ENCODE peak calls at places on chromosomes 7 and 10, in five cellular contexts. One of them, this sample, is unnamed.

GRCh38 chr7:68038621-68039314 is 1042.1 kb downstream of the TYW1 start:
- DNase-seq in upper lobe of right lung: no peak
- DNase-seq in NCI-H2081: no peak
- DNase-seq in endothelial cell: no peak
- DNase-seq in activated CD4-positive, alpha-beta T cell treated with anti-CD3 and anti-CD28 coated beads, Interleukin-2, amount 50 U/mL, for 1 hour: no peak
- DNase-seq in this sample: no peak

GRCh38 chr10:89100680-89101079 is 106.4 kb downstream of the CH25H start:
- DNase-seq in activated CD4-positive, alpha-beta T cell treated with anti-CD3 and anti-CD28 coated beads, Interleukin-2, amount 50 U/mL, for 1 hour: no peak
- DNase-seq in NCI-H2081: no peak
- DNase-seq in endothelial cell: no peak
- DNase-seq in upper lobe of right lung: no peak
- DNase-seq in this sample: no peak

GRCh38 chr10:31700222-31700621 is 228.4 kb downstream of the ARHGAP12 start:
- DNase-seq in NCI-H2081: no peak
- DNase-seq in activated CD4-positive, alpha-beta T cell treated with anti-CD3 and anti-CD28 coated beads, Interleukin-2, amount 50 U/mL, for 1 hour: no peak
- DNase-seq in endothelial cell: peak; percentile 40
- DNase-seq in upper lobe of right lung: no peak
- DNase-seq in this sample: no peak

GRCh38 chr7:107972075-107972482 is 30.9 kb downstream of the LAMB1 start:
- DNase-seq in upper lobe of right lung: no peak
- DNase-seq in NCI-H2081: no peak
- DNase-seq in endothelial cell: no peak
- DNase-seq in activated CD4-positive, alpha-beta T cell treated with anti-CD3 and anti-CD28 coated beads, Interleukin-2, amount 50 U/mL, for 1 hour: no peak
- DNase-seq in this sample: no peak

GRCh38 chr10:70780772-70781171 is 4.4 kb downstream of the TBATA start:
- DNase-seq in upper lobe of right lung: no peak
- DNase-seq in NCI-H2081: no peak
- DNase-seq in activated CD4-positive, alpha-beta T cell treated with anti-CD3 and anti-CD28 coated beads, Interleukin-2, amount 50 U/mL, for 1 hour: no peak
- DNase-seq in endothelial cell: no peak
- DNase-seq in this sample: no peak

GRCh38 chr7:106313456-106313891 is 28.7 kb upstream of the NAMPT start:
- DNase-seq in NCI-H2081: no peak
- DNase-seq in endothelial cell: no peak
- DNase-seq in upper lobe of right lung: no peak
- DNase-seq in activated CD4-positive, alpha-beta T cell treated with anti-CD3 and anti-CD28 coated beads, Interleukin-2, amount 50 U/mL, for 1 hour: no peak
- DNase-seq in this sample: no peak

GRCh38 chr7:27162930-27163775 is 2.2 kb downstream of the HOXA9 start:
- DNase-seq in activated CD4-positive, alpha-beta T cell treated with anti-CD3 and anti-CD28 coated beads, Interleukin-2, amount 50 U/mL, for 1 hour: no peak
- DNase-seq in upper lobe of right lung: peak; percentile 13
- DNase-seq in endothelial cell: no peak
- DNase-seq in NCI-H2081: no peak
- DNase-seq in this sample: no peak

GRCh38 chr10:78139336-78139735 is 105.7 kb downstream of the RPS24 start:
- DNase-seq in upper lobe of right lung: no peak
- DNase-seq in endothelial cell: no peak
- DNase-seq in activated CD4-positive, alpha-beta T cell treated with anti-CD3 and anti-CD28 coated beads, Interleukin-2, amount 50 U/mL, for 1 hour: no peak
- DNase-seq in NCI-H2081: no peak
- DNase-seq in this sample: no peak

GRCh38 chr7:80831996-80832395 is 86.9 kb downstream of the SEMA3C start:
- DNase-seq in NCI-H2081: no peak
- DNase-seq in endothelial cell: no peak
- DNase-seq in upper lobe of right lung: no peak
- DNase-seq in activated CD4-positive, alpha-beta T cell treated with anti-CD3 and anti-CD28 coated beads, Interleukin-2, amount 50 U/mL, for 1 hour: no peak
- DNase-seq in this sample: no peak

GRCh38 chr10:44390585-44391072 is 5.7 kb upstream of the CXCL12 start:
- DNase-seq in activated CD4-positive, alpha-beta T cell treated with anti-CD3 and anti-CD28 coated beads, Interleukin-2, amount 50 U/mL, for 1 hour: no peak
- DNase-seq in upper lobe of right lung: peak; percentile 18
- DNase-seq in NCI-H2081: no peak
- DNase-seq in endothelial cell: no peak
- DNase-seq in this sample: no peak

GRCh38 chr10:121804460-121804859 is 123.4 kb downstream of the ATE1 start:
- DNase-seq in endothelial cell: no peak
- DNase-seq in NCI-H2081: no peak
- DNase-seq in activated CD4-positive, alpha-beta T cell treated with anti-CD3 and anti-CD28 coated beads, Interleukin-2, amount 50 U/mL, for 1 hour: no peak
- DNase-seq in upper lobe of right lung: no peak
- DNase-seq in this sample: no peak

GRCh38 chr10:97719602-97720001 is 6.1 kb downstream of the MARVELD1 start:
- DNase-seq in endothelial cell: no peak
- DNase-seq in activated CD4-positive, alpha-beta T cell treated with anti-CD3 and anti-CD28 coated beads, Interleukin-2, amount 50 U/mL, for 1 hour: no peak
- DNase-seq in NCI-H2081: no peak
- DNase-seq in upper lobe of right lung: no peak
- DNase-seq in this sample: no peak

GRCh38 chr10:60238408-60239100 is 151.1 kb downstream of the ANK3 start:
- DNase-seq in upper lobe of right lung: no peak
- DNase-seq in activated CD4-positive, alpha-beta T cell treated with anti-CD3 and anti-CD28 coated beads, Interleukin-2, amount 50 U/mL, for 1 hour: no peak
- DNase-seq in endothelial cell: no peak
- DNase-seq in NCI-H2081: peak; percentile 9
- DNase-seq in this sample: no peak

GRCh38 chr7:140661124-140661523 is 11.6 kb upstream of the ADCK2 start:
- DNase-seq in endothelial cell: no peak
- DNase-seq in activated CD4-positive, alpha-beta T cell treated with anti-CD3 and anti-CD28 coated beads, Interleukin-2, amount 50 U/mL, for 1 hour: no peak
- DNase-seq in NCI-H2081: no peak
- DNase-seq in upper lobe of right lung: no peak
- DNase-seq in this sample: no peak

GRCh38 chr7:16755397-16755796 is 1.8 kb downstream of the TSPAN13 start:
- DNase-seq in endothelial cell: no peak
- DNase-seq in upper lobe of right lung: no peak
- DNase-seq in activated CD4-positive, alpha-beta T cell treated with anti-CD3 and anti-CD28 coated beads, Interleukin-2, amount 50 U/mL, for 1 hour: no peak
- DNase-seq in NCI-H2081: no peak
- DNase-seq in this sample: no peak

GRCh38 chr7:75876126-75876881 is 2.5 kb upstream of the RHBDD2 start:
- DNase-seq in endothelial cell: no peak
- DNase-seq in NCI-H2081: no peak
- DNase-seq in upper lobe of right lung: no peak
- DNase-seq in activated CD4-positive, alpha-beta T cell treated with anti-CD3 and anti-CD28 coated beads, Interleukin-2, amount 50 U/mL, for 1 hour: no peak
- DNase-seq in this sample: no peak

GRCh38 chr7:25698709-25699108 is 453.3 kb upstream of the NFE2L3 start:
- DNase-seq in endothelial cell: no peak
- DNase-seq in activated CD4-positive, alpha-beta T cell treated with anti-CD3 and anti-CD28 coated beads, Interleukin-2, amount 50 U/mL, for 1 hour: no peak
- DNase-seq in NCI-H2081: no peak
- DNase-seq in upper lobe of right lung: no peak
- DNase-seq in this sample: no peak

GRCh38 chr10:29826221-29826620 is 191.4 kb upstream of the SVIL start:
- DNase-seq in endothelial cell: no peak
- DNase-seq in NCI-H2081: no peak
- DNase-seq in activated CD4-positive, alpha-beta T cell treated with anti-CD3 and anti-CD28 coated beads, Interleukin-2, amount 50 U/mL, for 1 hour: no peak
- DNase-seq in upper lobe of right lung: no peak
- DNase-seq in this sample: no peak

GRCh38 chr10:117412469-117413005 is 37.3 kb upstream of the PDZD8 start:
- DNase-seq in activated CD4-positive, alpha-beta T cell treated with anti-CD3 and anti-CD28 coated beads, Interleukin-2, amount 50 U/mL, for 1 hour: no peak
- DNase-seq in NCI-H2081: no peak
- DNase-seq in upper lobe of right lung: no peak
- DNase-seq in endothelial cell: no peak
- DNase-seq in this sample: no peak

GRCh38 chr10:125071008-125071407 is 89.4 kb downstream of the CTBP2 start:
- DNase-seq in activated CD4-positive, alpha-beta T cell treated with anti-CD3 and anti-CD28 coated beads, Interleukin-2, amount 50 U/mL, for 1 hour: no peak
- DNase-seq in upper lobe of right lung: peak; percentile 40
- DNase-seq in endothelial cell: no peak
- DNase-seq in NCI-H2081: no peak
- DNase-seq in this sample: no peak

GRCh38 chr10:88131561-88132139 is 268.2 kb downstream of the PTEN start:
- DNase-seq in upper lobe of right lung: peak; percentile 72
- DNase-seq in NCI-H2081: no peak
- DNase-seq in activated CD4-positive, alpha-beta T cell treated with anti-CD3 and anti-CD28 coated beads, Interleukin-2, amount 50 U/mL, for 1 hour: no peak
- DNase-seq in endothelial cell: no peak
- DNase-seq in this sample: no peak

GRCh38 chr10:88792656-88793055 is 9.9 kb upstream of the LIPM start:
- DNase-seq in endothelial cell: no peak
- DNase-seq in NCI-H2081: no peak
- DNase-seq in upper lobe of right lung: peak; percentile 71
- DNase-seq in activated CD4-positive, alpha-beta T cell treated with anti-CD3 and anti-CD28 coated beads, Interleukin-2, amount 50 U/mL, for 1 hour: no peak
- DNase-seq in this sample: no peak

GRCh38 chr10:69362471-69362954 is 54.2 kb downstream of the TACR2 start:
- DNase-seq in NCI-H2081: no peak
- DNase-seq in endothelial cell: no peak
- DNase-seq in activated CD4-positive, alpha-beta T cell treated with anti-CD3 and anti-CD28 coated beads, Interleukin-2, amount 50 U/mL, for 1 hour: peak; percentile 33
- DNase-seq in upper lobe of right lung: peak; percentile 75
- DNase-seq in this sample: no peak

GRCh38 chr10:77493851-77494788 is 143.5 kb downstream of the KCNMA1 start:
- DNase-seq in NCI-H2081: no peak
- DNase-seq in activated CD4-positive, alpha-beta T cell treated with anti-CD3 and anti-CD28 coated beads, Interleukin-2, amount 50 U/mL, for 1 hour: no peak
- DNase-seq in upper lobe of right lung: no peak
- DNase-seq in endothelial cell: peak; percentile 45
- DNase-seq in this sample: no peak

GRCh38 chr10:91883549-91884542 is 25.4 kb downstream of the FGFBP3 start:
- DNase-seq in upper lobe of right lung: no peak
- DNase-seq in activated CD4-positive, alpha-beta T cell treated with anti-CD3 and anti-CD28 coated beads, Interleukin-2, amount 50 U/mL, for 1 hour: no peak
- DNase-seq in endothelial cell: no peak
- DNase-seq in NCI-H2081: no peak
- DNase-seq in this sample: no peak

GRCh38 chr7:1532456-1533254 is 2.2 kb downstream of the MAFK start:
- DNase-seq in activated CD4-positive, alpha-beta T cell treated with anti-CD3 and anti-CD28 coated beads, Interleukin-2, amount 50 U/mL, for 1 hour: peak; percentile 64
- DNase-seq in upper lobe of right lung: peak; percentile 92
- DNase-seq in NCI-H2081: no peak
- DNase-seq in endothelial cell: no peak
- DNase-seq in this sample: peak; percentile 80

GRCh38 chr10:84329094-84329611 is 764 bp downstream of the CCSER2 start:
- DNase-seq in upper lobe of right lung: no peak
- DNase-seq in endothelial cell: peak; percentile 24
- DNase-seq in NCI-H2081: peak; percentile 30
- DNase-seq in activated CD4-positive, alpha-beta T cell treated with anti-CD3 and anti-CD28 coated beads, Interleukin-2, amount 50 U/mL, for 1 hour: peak; percentile 62
- DNase-seq in this sample: peak; percentile 59

GRCh38 chr10:42933454-42934340 is 143.2 kb upstream of the RET start:
- DNase-seq in NCI-H2081: no peak
- DNase-seq in endothelial cell: peak; percentile 26
- DNase-seq in upper lobe of right lung: peak; percentile 64
- DNase-seq in activated CD4-positive, alpha-beta T cell treated with anti-CD3 and anti-CD28 coated beads, Interleukin-2, amount 50 U/mL, for 1 hour: no peak
- DNase-seq in this sample: no peak

GRCh38 chr7:141654551-141654950 is 47.4 kb downstream of the DENND11 start:
- DNase-seq in upper lobe of right lung: no peak
- DNase-seq in NCI-H2081: peak; percentile 91
- DNase-seq in activated CD4-positive, alpha-beta T cell treated with anti-CD3 and anti-CD28 coated beads, Interleukin-2, amount 50 U/mL, for 1 hour: peak; percentile 58
- DNase-seq in endothelial cell: peak; percentile 79
- DNase-seq in this sample: peak; percentile 72

GRCh38 chr7:130721486-130722277 is 12.3 kb downstream of the KLF14 start:
- DNase-seq in NCI-H2081: peak; percentile 73
- DNase-seq in upper lobe of right lung: peak; percentile 68
- DNase-seq in endothelial cell: peak; percentile 80
- DNase-seq in activated CD4-positive, alpha-beta T cell treated with anti-CD3 and anti-CD28 coated beads, Interleukin-2, amount 50 U/mL, for 1 hour: no peak
- DNase-seq in this sample: no peak